ENCODE peak calls at places on chromosomes 1 and 21, in nine cellular contexts. V, D, Q, S, J, Z, G, O and A are unnamed samples.

GRCh38 chr1:195663549-195664280 is 944.5 kb downstream of the KCNT2 start:
- DNase-seq in O (peak; percentile 87), V (no peak), G (peak; percentile 74), Z (no peak), D (peak; percentile 97), Q (peak; percentile 79), S (no peak), J (peak; percentile 84), A (no peak)

GRCh38 chr1:177246710-177247588 is 76.2 kb downstream of the BRINP2 start:
- DNase-seq in Q (peak; percentile 16), V (no peak), D (peak; percentile 61), S (no peak), G (peak; percentile 45), O (peak; percentile 36), Z (no peak), J (peak; percentile 29), A (no peak)

GRCh38 chr1:87274851-87275250 is 53.8 kb upstream of the LMO4 start:
- DNase-seq in O (no peak), G (no peak), J (no peak), Z (no peak), Q (no peak), V (no peak), S (no peak), D (no peak), A (no peak)

GRCh38 chr1:172477741-172478140 is 33.9 kb upstream of the PIGC start:
- DNase-seq in O (no peak), D (no peak), G (no peak), S (no peak), J (no peak), Q (no peak), V (peak; percentile 41), Z (no peak), A (no peak)

GRCh38 chr21:44911384-44912157 is 9.1 kb downstream of the ITGB2 start:
- DNase-seq in V (peak; percentile 84), Q (peak; percentile 69), Z (peak; percentile 73), J (no peak), S (no peak), G (no peak), D (no peak), O (no peak), A (peak; percentile 74)

GRCh38 chr1:231663211-231663792 is 36.7 kb downstream of the DISC1 start:
- DNase-seq in Z (no peak), J (no peak), G (peak; percentile 85), V (peak; percentile 37), S (no peak), D (peak; percentile 18), Q (no peak), O (peak; percentile 7), A (no peak)

GRCh38 chr1:226590626-226591025 is 42.1 kb downstream of the STUM start:
- DNase-seq in J (no peak), Z (no peak), O (no peak), D (no peak), V (no peak), Q (no peak), S (no peak), G (no peak), A (no peak)

GRCh38 chr21:36542312-36543101 is 62.6 kb upstream of the CLDN14 start:
- DNase-seq in V (no peak), Z (no peak), G (no peak), J (no peak), S (peak; percentile 85), Q (no peak), D (no peak), O (no peak), A (no peak)

GRCh38 chr1:23216771-23217420 is 406 bp downstream of the HTR1D start:
- DNase-seq in V (no peak), D (no peak), Q (no peak), S (peak; percentile 71), Z (peak; percentile 89), J (no peak), G (no peak), O (peak; percentile 20), A (no peak)

GRCh38 chr1:26364956-26365355 is 7.6 kb downstream of the ZNF683 start:
- DNase-seq in D (no peak), Q (no peak), Z (peak; percentile 12), O (no peak), S (no peak), J (no peak), G (no peak), V (no peak), A (no peak)

GRCh38 chr1:6140413-6140812 is 39.7 kb downstream of the CHD5 start:
- DNase-seq in S (no peak), V (no peak), Z (no peak), G (no peak), Q (no peak), O (no peak), J (no peak), D (no peak), A (no peak)

GRCh38 chr1:54811066-54811465 is 9.9 kb upstream of the TTC22 start:
- DNase-seq in S (no peak), G (no peak), V (peak; percentile 30), Q (no peak), O (no peak), D (no peak), J (no peak), Z (no peak), A (no peak)

GRCh38 chr1:248860007-248860406 is 1.1 kb upstream of the ZNF692 start:
- DNase-seq in S (no peak), O (no peak), D (no peak), Q (no peak), G (no peak), J (no peak), Z (no peak), V (no peak), A (no peak)

GRCh38 chr1:248857201-248857600 is 1.7 kb downstream of the ZNF692 start:
- DNase-seq in J (no peak), D (no peak), V (no peak), Q (no peak), G (no peak), S (no peak), Z (no peak), O (no peak), A (no peak)

GRCh38 chr1:248857749-248858095 is 1.2 kb downstream of the ZNF692 start:
- DNase-seq in J (no peak), Z (no peak), V (no peak), G (no peak), S (no peak), Q (no peak), O (no peak), D (no peak), A (no peak)

GRCh38 chr1:248858891-248859889 is at the start of gene ZNF692:
- DNase-seq in G (peak; percentile 97), Z (peak; percentile 97), D (peak; percentile 98), J (peak; percentile 94), Q (peak; percentile 93), S (peak; percentile 98), V (peak; percentile 75), O (peak; percentile 99), A (peak; percentile 98)

DNA sequence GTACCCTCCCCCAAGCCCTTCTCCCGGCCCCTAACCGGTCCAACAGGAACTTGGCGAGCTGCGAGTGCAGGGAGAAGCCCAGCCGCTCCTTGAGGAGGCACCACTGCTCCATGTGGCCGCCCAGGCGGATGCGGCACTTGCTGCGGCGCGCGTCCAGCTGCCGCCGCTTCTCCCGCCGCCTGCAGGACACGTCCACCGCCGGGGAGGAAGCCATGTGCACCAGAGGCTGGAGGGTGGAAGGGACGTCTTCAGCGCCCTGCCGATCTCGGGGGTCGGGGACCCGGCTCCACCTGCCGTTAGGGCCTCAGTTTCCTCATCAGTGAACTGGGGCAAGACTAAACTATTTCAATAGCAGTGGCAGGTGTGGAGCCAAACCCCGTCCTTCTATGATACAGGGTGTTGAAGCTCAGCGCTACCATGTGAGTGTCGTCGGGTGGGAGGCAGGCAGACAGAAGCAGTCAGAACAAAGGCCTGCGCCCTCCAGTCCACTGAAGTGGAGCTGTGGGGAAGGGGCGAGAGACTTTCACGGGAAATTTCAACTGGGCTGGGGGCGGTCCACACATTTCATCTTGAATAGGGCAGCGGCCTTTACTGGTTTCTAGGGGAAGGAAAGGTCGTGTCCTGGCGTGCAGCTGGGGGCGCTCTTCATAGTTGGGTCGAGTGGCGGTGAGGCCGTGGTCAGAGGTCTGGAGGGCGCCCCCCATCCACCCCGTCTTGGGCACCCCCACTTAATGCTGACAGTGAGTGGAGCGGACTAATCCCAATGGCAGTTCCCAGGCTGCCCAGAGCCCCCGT is 592 bp downstream of the ZNF692 start:
- DNase-seq in D (peak; percentile 54), S (peak; percentile 89), Z (peak; percentile 79), G (peak; percentile 80), J (peak; percentile 45), V (peak; percentile 53), O (peak; percentile 90), Q (peak; percentile 65), A (peak; percentile 60)
- H2AFZ ChIP-seq in D (peak overlapping the region; percentile 77), S (peak overlapping the region; percentile 90), Z (peak overlapping the region; percentile 92), G (peak overlapping the region; percentile 49), J (peak overlapping the region; percentile 79), V (peak overlapping the region; percentile 93), O (peak overlapping the region; percentile 94), Q (peak overlapping the region; percentile 93), A (peak overlapping the region; percentile 97)

GRCh38 chr21:15742052-15742451 is 12.3 kb downstream of the USP25 start:
- DNase-seq in D (no peak), Z (no peak), Q (no peak), S (no peak), V (no peak), G (peak; percentile 16), J (peak; percentile 12), O (no peak), A (no peak)
- H2AFZ ChIP-seq in D (no peak overlapping the region), Z (no peak overlapping the region), Q (no peak overlapping the region), S (no peak overlapping the region), V (no peak overlapping the region), G (no peak overlapping the region), J (no peak overlapping the region), O (no peak overlapping the region), A (no peak overlapping the region)

GRCh38 chr1:156504062-156504813 is 3.7 kb upstream of the MEF2D start:
- DNase-seq in J (no peak), O (peak; percentile 33), D (no peak), Z (no peak), Q (no peak), V (no peak), G (peak; percentile 59), S (no peak), A (peak; percentile 73)
- H2AFZ ChIP-seq in J (peak overlapping the region; percentile 44), O (peak overlapping the region; percentile 30), D (no peak overlapping the region), Z (no peak overlapping the region), Q (peak overlapping the region; percentile 86), V (peak overlapping the region; percentile 76), G (no peak overlapping the region), S (no peak overlapping the region), A (peak overlapping the region; percentile 41)

GRCh38 chr1:229714964-229715603 is 89.0 kb downstream of the URB2 start:
- DNase-seq in G (peak; percentile 11), S (peak; percentile 79), Z (no peak), D (no peak), O (peak; percentile 35), J (no peak), V (peak; percentile 72), Q (peak; percentile 32), A (no peak)

GRCh38 chr1:229716064-229716463 is 90.0 kb downstream of the URB2 start:
- DNase-seq in G (no peak), D (no peak), Z (no peak), Q (peak; percentile 19), O (no peak), J (peak; percentile 54), S (peak; percentile 86), V (no peak), A (no peak)

GRCh38 chr1:229709620-229710019 is 83.6 kb downstream of the URB2 start:
- DNase-seq in G (no peak), Z (no peak), S (no peak), Q (no peak), V (no peak), O (peak; percentile 8), J (no peak), D (no peak), A (no peak)

GRCh38 chr1:229714306-229714705 is 88.3 kb downstream of the URB2 start:
- DNase-seq in V (no peak), J (no peak), O (no peak), Z (no peak), Q (no peak), G (no peak), D (no peak), S (no peak), A (no peak)

GRCh38 chr1:229710746-229711145 is 84.7 kb downstream of the URB2 start:
- DNase-seq in S (no peak), Z (no peak), Q (no peak), J (peak; percentile 47), V (no peak), O (peak; percentile 13), D (no peak), G (peak; percentile 3), A (no peak)
- H2AFZ ChIP-seq in S (peak overlapping the region; percentile 69), Z (no peak overlapping the region), Q (no peak overlapping the region), J (peak overlapping the region; percentile 1), V (no peak overlapping the region), O (peak overlapping the region; percentile 41), D (no peak overlapping the region), G (no peak overlapping the region), A (no peak overlapping the region)